ENCODE peak calls at places on chromosomes 5 and 9, in ten cellular contexts. F is HCT116, H is kidney, Z is H9, X is IMR-90, A is H1, T is K562, Y is fibroblast of lung, Q is SK-N-SH, B is endodermal cell. I is an unnamed sample.

GRCh38 chr5:157172408-157172807 is 6.3 kb upstream of the GARIN3 start:
- DNase-seq in T (no peak), Q (no peak), F (no peak), Z (no peak), H (no peak), Y (no peak), X (no peak), A (no peak), B (no peak), I (peak; percentile 98)

GRCh38 chr9:34650816-34651215 is 1.2 kb upstream of the IL11RA start:
- DNase-seq in F (no peak), Y (peak; percentile 61), A (no peak), Z (no peak), B (no peak), H (no peak), Q (peak; percentile 88), T (no peak), X (peak; percentile 26), I (no peak)

GRCh38 chr9:12056874-12057273 is 636.3 kb upstream of the TYRP1 start:
- DNase-seq in T (no peak), Y (no peak), B (no peak), X (no peak), Q (no peak), Z (no peak), A (no peak), F (no peak), H (no peak), I (no peak)

GRCh38 chr5:92017786-92018185 is 634.7 kb upstream of the ARRDC3 start:
- DNase-seq in A (no peak), B (no peak), Y (peak; percentile 70), F (peak; percentile 65), Z (no peak), T (no peak), X (peak; percentile 91), Q (no peak), H (no peak), I (no peak)

GRCh38 chr5:160787247-160787646 is 64.8 kb downstream of the ATP10B start:
- DNase-seq in A (peak; percentile 15), Q (no peak), F (no peak), H (peak; percentile 61), Y (no peak), T (no peak), Z (peak; percentile 61), B (peak; percentile 80), X (no peak), I (peak; percentile 17)

GRCh38 chr9:7520396-7520795 is 279.2 kb downstream of the DMAC1 start:
- DNase-seq in Q (no peak), H (no peak), A (no peak), T (no peak), Y (no peak), X (no peak), B (no peak), F (no peak), Z (no peak), I (no peak)

GRCh38 chr5:124157320-124157719 is 589.1 kb downstream of the ZNF608 start:
- DNase-seq in F (no peak), A (no peak), T (no peak), B (no peak), Y (peak; percentile 32), Q (no peak), H (no peak), Z (no peak), X (no peak), I (peak; percentile 4)

GRCh38 chr5:148790545-148791333 is 35.7 kb upstream of the ADRB2 start:
- DNase-seq in A (no peak), H (no peak), B (no peak), Y (no peak), F (no peak), Z (no peak), Q (no peak), T (no peak), X (no peak), I (no peak)

GRCh38 chr9:136978865-136979544 is 1.7 kb downstream of the PTGDS start:
- DNase-seq in T (no peak), Y (no peak), A (no peak), H (peak; percentile 85), B (no peak), Z (no peak), X (no peak), Q (no peak), F (no peak), I (no peak)

GRCh38 chr5:126972062-126972895 is 58.1 kb downstream of the MARCHF3 start:
- DNase-seq in Z (no peak), Q (no peak), A (no peak), F (no peak), H (no peak), X (no peak), B (no peak), Y (peak; percentile 17), T (peak; percentile 53), I (peak; percentile 76)

GRCh38 chr5:113321266-113321665 is 113.5 kb downstream of the TSSK1B start:
- DNase-seq in B (no peak), T (no peak), X (no peak), Z (no peak), F (no peak), Y (no peak), Q (no peak), H (no peak), A (no peak), I (no peak)

GRCh38 chr5:169299146-169299545 is 1.8 kb downstream of the SLIT3 start:
- DNase-seq in T (no peak), Z (no peak), H (no peak), X (no peak), F (no peak), A (no peak), Q (no peak), Y (peak; percentile 4), B (no peak), I (no peak)

GRCh38 chr5:169302046-169302445 is 1.1 kb upstream of the SLIT3 start:
- DNase-seq in X (no peak), A (no peak), B (no peak), Y (no peak), T (no peak), Q (no peak), F (no peak), Z (no peak), H (no peak), I (no peak)

GRCh38 chr5:169299651-169300467 is 1.1 kb downstream of the SLIT3 start:
- DNase-seq in B (peak; percentile 70), Q (no peak), Y (peak; percentile 25), A (no peak), T (no peak), X (no peak), F (no peak), H (peak; percentile 65), Z (peak; percentile 37), I (no peak)

GRCh38 chr5:169301386-169301930 is 519 bp upstream of the SLIT3 start:
- DNase-seq in A (no peak), Q (peak; percentile 32), X (no peak), F (no peak), Z (peak; percentile 62), T (no peak), Y (no peak), B (peak; percentile 74), H (no peak), I (no peak)

DNA sequence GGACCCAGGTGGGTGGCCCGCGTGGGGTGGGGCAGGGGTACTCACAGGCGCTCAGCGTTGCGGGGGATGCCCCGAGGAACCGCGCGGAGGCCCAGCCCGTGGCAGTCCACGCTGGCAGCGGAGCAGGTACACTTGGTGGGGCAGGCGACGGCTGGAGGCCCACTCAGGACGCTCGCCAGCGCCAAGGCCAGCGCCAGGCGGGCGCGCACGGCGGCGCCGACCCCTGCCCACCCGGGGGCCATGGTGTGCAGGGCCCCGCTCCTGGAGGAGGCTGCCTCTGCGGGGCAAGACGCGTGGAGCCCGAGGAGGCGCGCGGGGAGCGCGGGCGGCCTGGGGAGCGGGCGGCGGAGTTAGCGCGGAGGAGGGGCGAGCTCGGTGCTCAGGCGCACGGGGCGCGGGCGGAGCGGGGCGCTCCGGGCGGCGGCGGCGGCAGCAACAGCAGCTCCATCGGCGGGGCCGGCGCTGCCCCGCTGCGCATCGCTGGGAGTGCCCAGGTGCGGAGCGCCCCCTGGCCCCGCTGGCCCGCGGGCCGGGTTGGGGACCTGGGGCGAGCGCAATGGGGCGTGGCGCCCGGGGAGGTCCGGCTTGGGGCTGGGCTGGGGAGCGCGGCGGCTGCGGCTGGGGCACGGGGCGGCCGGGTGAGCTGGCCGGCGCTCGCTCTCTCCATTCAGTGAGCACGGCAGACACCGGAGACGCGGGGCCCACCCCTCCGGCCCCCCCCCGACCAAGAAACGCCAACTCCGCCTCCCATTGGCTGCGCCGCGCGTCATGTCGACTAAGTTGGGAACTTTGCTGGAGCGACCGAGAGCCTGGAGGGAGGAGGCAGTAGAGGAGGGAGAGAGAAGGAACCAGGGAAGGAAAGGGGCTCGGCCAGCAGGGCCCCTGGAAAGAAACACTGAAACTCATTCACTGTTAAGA is at the start of gene SLIT3:
- DNase-seq in A (peak; percentile 38), Q (peak; percentile 90), Z (peak; percentile 87), Y (peak; percentile 70), X (peak; percentile 47), B (peak; percentile 94), F (no peak), T (peak; percentile 38), H (peak; percentile 92), I (no peak)
- TF ChIP-seq CTCF in A (no peak), Q (peak; percentile 16), Z (no peak), Y (no peak), X (no peak), B (peak; percentile 41), F (no peak), T (no peak), H (no peak), I (no peak)

GRCh38 chr5:139294372-139295165 is 1.0 kb downstream of the MATR3 start:
- DNase-seq in T (peak; percentile 32), H (peak; percentile 88), F (peak; percentile 65), Q (peak; percentile 73), Z (no peak), A (no peak), Y (peak; percentile 85), X (peak; percentile 82), B (peak; percentile 84), I (no peak)
- H3K9ac ChIP-seq in T (peak overlapping the region; percentile 100), H (peak overlapping the region; percentile 96), F (peak overlapping the region; percentile 95), Q (peak overlapping the region; percentile 100), Z (peak overlapping the region; percentile 100), A (peak overlapping the region; percentile 100), Y (peak overlapping the region; percentile 99), X (peak overlapping the region; percentile 97), B (peak overlapping the region; percentile 99), I (peak overlapping the region; percentile 99)

GRCh38 chr5:17440766-17441165 is 57.3 kb upstream of the TAF11L2 start:
- DNase-seq in Z (no peak), Q (no peak), A (no peak), F (no peak), Y (no peak), X (no peak), H (no peak), B (no peak), T (no peak), I (no peak)
- TF ChIP-seq CTCF in Z (no peak), Q (no peak), A (no peak), F (no peak), Y (no peak), X (no peak), H (no peak), B (no peak), T (no peak), I (no peak)

GRCh38 chr9:14909631-14910177 is 524 bp downstream of the FREM1 start:
- DNase-seq in X (no peak), T (no peak), H (no peak), B (no peak), Q (no peak), Y (no peak), Z (no peak), A (no peak), F (no peak), I (no peak)
- H3K9ac ChIP-seq in X (no peak overlapping the region), T (no peak overlapping the region), H (peak overlapping the region; percentile 49), B (no peak overlapping the region), Q (no peak overlapping the region), Y (no peak overlapping the region), Z (peak overlapping the region; percentile 1), A (peak overlapping the region; percentile 41), F (no peak overlapping the region), I (no peak overlapping the region)

I was measured in GM12878.